ENCODE peak calls at places on chromosomes 13 and 19, in four cellular contexts. X, T, Q and C are unnamed samples. For H3K36me3, the result is how much of the 10 kb centered on the place peaks cover.

GRCh38 chr13:75430618-75431209 is 51.3 kb downstream of the TBC1D4 start:
- DNase-seq in X (no peak), T (no peak), Q (no peak), C (no peak)

GRCh38 chr13:98475521-98475920 is 101.4 kb downstream of the STK24 start:
- DNase-seq in X (no peak), T (peak), Q (no peak), C (no peak)

GRCh38 chr13:94967183-94968039 is 255.1 kb upstream of the SOX21 start:
- DNase-seq in X (no peak), T (peak), Q (peak), C (no peak)

GRCh38 chr19:5048091-5048726 is 79.3 kb downstream of the KDM4B start:
- DNase-seq in X (no peak), T (peak), Q (peak), C (peak)

GRCh38 chr19:2578391-2578826 is 102.5 kb downstream of the GADD45B start:
- DNase-seq in X (no peak), T (no peak), Q (peak), C (no peak)

GRCh38 chr13:86445584-86446140 is 646.4 kb upstream of the SLITRK6 start:
- DNase-seq in X (no peak), T (no peak), Q (no peak), C (no peak)

GRCh38 chr13:74128171-74128767 is 5.9 kb downstream of the KLF12 start:
- DNase-seq in X (no peak), T (no peak), Q (no peak), C (no peak)

GRCh38 chr13:44906758-44907157 is 82.5 kb downstream of the NUFIP1 start:
- DNase-seq in X (no peak), T (no peak), Q (no peak), C (no peak)

GRCh38 chr13:96984061-96984508 is 10.2 kb downstream of the OXGR1 start:
- DNase-seq in X (no peak), T (peak), Q (peak), C (peak)

GRCh38 chr19:4130635-4131438 is 6.9 kb upstream of the MAP2K2 start:
- DNase-seq in X (no peak), T (peak), Q (peak), C (no peak)

GRCh38 chr19:5108866-5109265 is 140.0 kb downstream of the KDM4B start:
- DNase-seq in X (no peak), T (no peak), Q (no peak), C (no peak)

GRCh38 chr19:29587518-29587986 is 18.5 kb upstream of the POP4 start:
- DNase-seq in X (no peak), T (no peak), Q (no peak), C (no peak)

GRCh38 chr19:28468701-28469459 is 744.1 kb downstream of the UQCRFS1 start:
- DNase-seq in X (no peak), T (peak), Q (peak), C (no peak)

GRCh38 chr13:81726037-81726726 is 1385.3 kb upstream of the SPRY2 start:
- DNase-seq in X (no peak), T (no peak), Q (no peak), C (no peak)

GRCh38 chr13:44686478-44687071 is 110.4 kb upstream of the TSC22D1 start:
- DNase-seq in X (no peak), T (no peak), Q (no peak), C (no peak)

GRCh38 chr19:3066482-3067049 is 4.3 kb upstream of the TLE5 start:
- DNase-seq in X (no peak), T (no peak), Q (no peak), C (no peak)

GRCh38 chr13:39484506-39485313 is 118.3 kb downstream of the LHFPL6 start:
- DNase-seq in X (no peak), T (no peak), Q (no peak), C (no peak)

GRCh38 chr19:16297575-16298178 is 26.9 kb upstream of the KLF2 start:
- DNase-seq in X (no peak), T (no peak), Q (no peak), C (no peak)

GRCh38 chr13:76948139-76948538 is at the start of gene ACOD1:
- DNase-seq in X (no peak), T (no peak), Q (no peak), C (no peak)

GRCh38 chr13:107441279-107441678 is 774.1 kb downstream of the LIG4 start:
- DNase-seq in X (no peak), T (no peak), Q (no peak), C (no peak)

GRCh38 chr13:23728807-23729206 is 158.6 kb downstream of the TNFRSF19 start:
- DNase-seq in X (no peak), T (no peak), Q (no peak), C (no peak)
- H3K27ac ChIP-seq in X (no peak), T (no peak), Q (no peak), C (no peak)

GRCh38 chr19:12187625-12188024 is 24.7 kb downstream of the ZNF136 start:
- DNase-seq in X (no peak), T (no peak), Q (no peak), C (no peak)
- H3K36me3 ChIP-seq in X (half or more), T (under half), Q (under half), C (under half)

GRCh38 chr13:46495066-46495465 is 57.9 kb upstream of the LRCH1 start:
- DNase-seq in X (no peak), T (no peak), Q (no peak), C (no peak)

GRCh38 chr13:46498650-46499049 is 54.3 kb upstream of the LRCH1 start:
- DNase-seq in X (no peak), T (no peak), Q (no peak), C (no peak)

GRCh38 chr13:46492946-46493345 is 60.0 kb upstream of the LRCH1 start:
- DNase-seq in X (no peak), T (peak), Q (no peak), C (no peak)

GRCh38 chr13:46495647-46496046 is 57.3 kb upstream of the LRCH1 start:
- DNase-seq in X (no peak), T (no peak), Q (no peak), C (no peak)

GRCh38 chr13:46496086-46496485 is 56.9 kb upstream of the LRCH1 start:
- DNase-seq in X (no peak), T (no peak), Q (no peak), C (no peak)
- H3K4me3 ChIP-seq in X (no peak), T (no peak), Q (no peak), C (no peak)

GRCh38 chr19:48053856-48054255 is 10.0 kb upstream of the CABP5 start:
- DNase-seq in X (no peak), T (no peak), Q (no peak), C (no peak)

GRCh38 chr19:48060381-48060780 is 16.5 kb upstream of the CABP5 start:
- DNase-seq in X (no peak), T (no peak), Q (no peak), C (no peak)

GRCh38 chr19:48064509-48064908 is 20.6 kb upstream of the CABP5 start:
- DNase-seq in X (no peak), T (no peak), Q (no peak), C (no peak)

GRCh38 chr19:48061401-48062344 is 17.8 kb upstream of the CABP5 start:
- DNase-seq in X (no peak), T (no peak), Q (no peak), C (no peak)

GRCh38 chr19:48059331-48059730 is 15.5 kb upstream of the CABP5 start:
- DNase-seq in X (no peak), T (no peak), Q (no peak), C (no peak)
- H3K27ac ChIP-seq in X (no peak), T (no peak), Q (no peak), C (no peak)

DNA sequence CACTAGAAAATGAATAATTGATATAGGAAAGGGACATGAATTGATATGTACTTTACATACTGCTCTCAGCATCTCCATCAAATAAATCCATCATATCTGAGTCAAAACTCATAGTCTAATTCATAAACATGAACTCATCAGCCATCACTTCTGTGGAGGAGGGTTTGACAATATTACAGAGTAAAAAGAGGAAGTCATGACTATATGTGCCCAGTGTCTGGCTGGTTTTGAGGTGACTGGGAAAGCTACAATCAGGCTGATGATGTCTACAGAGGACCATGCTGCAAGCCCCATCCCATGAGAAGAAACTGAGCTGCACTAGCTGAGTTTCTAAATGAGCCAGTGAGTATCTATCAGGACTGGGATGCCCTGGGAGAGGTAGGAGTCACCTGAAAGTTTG is 417.9 kb downstream of the TSHZ3 start:
- DNase-seq in X (no peak), T (no peak), Q (no peak), C (no peak)
- H3K36me3 ChIP-seq in X (under half), T (under half), Q (under half), C (under half)

GRCh38 chr19:33905473-33905936 is 108.8 kb downstream of the KCTD15 start:
- DNase-seq in X (no peak), T (no peak), Q (no peak), C (no peak)

GRCh38 chr19:33904681-33905080 is 108.0 kb downstream of the KCTD15 start:
- DNase-seq in X (no peak), T (no peak), Q (no peak), C (no peak)

GRCh38 chr19:33905937-33906577 is 109.4 kb downstream of the KCTD15 start:
- DNase-seq in X (no peak), T (peak), Q (peak), C (peak)

GRCh38 chr19:33903489-33903850 is 106.8 kb downstream of the KCTD15 start:
- DNase-seq in X (no peak), T (no peak), Q (no peak), C (no peak)

GRCh38 chr19:33906578-33907335 is 110.1 kb downstream of the KCTD15 start:
- DNase-seq in X (no peak), T (no peak), Q (no peak), C (no peak)
- H3K4me3 ChIP-seq in X (peak), T (no peak), Q (peak), C (peak)